ENCODE peak calls at places on chromosomes 12 and 14, in ten cellular contexts. One of them, this sample, is unnamed. For H3K9me3, the result is how much of the 10 kb centered on the place peaks cover.

GRCh38 chr12:90322006-90322405 is 613.4 kb upstream of the ATP2B1 start:
- DNase-seq in Karpas-422: no peak
- DNase-seq in fibroblast of lung: peak
- DNase-seq in mucosa of descending colon: no peak
- DNase-seq in neuronal stem cell: no peak
- DNase-seq in gastrocnemius medialis: no peak
- DNase-seq in sigmoid colon: no peak
- DNase-seq in esophagus muscularis mucosa: no peak
- DNase-seq in tibial artery: no peak
- DNase-seq in A549: no peak
- DNase-seq in this sample: no peak

GRCh38 chr12:106982229-106982628 is 4.7 kb downstream of the MTERF2 start:
- DNase-seq in sigmoid colon: no peak
- DNase-seq in neuronal stem cell: no peak
- DNase-seq in Karpas-422: no peak
- DNase-seq in A549: no peak
- DNase-seq in esophagus muscularis mucosa: no peak
- DNase-seq in fibroblast of lung: no peak
- DNase-seq in gastrocnemius medialis: no peak
- DNase-seq in tibial artery: no peak
- DNase-seq in mucosa of descending colon: no peak
- DNase-seq in this sample: no peak

GRCh38 chr14:71187633-71188356 is 280.5 kb downstream of the PCNX1 start:
- DNase-seq in sigmoid colon: no peak
- DNase-seq in mucosa of descending colon: no peak
- DNase-seq in A549: no peak
- DNase-seq in Karpas-422: no peak
- DNase-seq in tibial artery: no peak
- DNase-seq in neuronal stem cell: no peak
- DNase-seq in gastrocnemius medialis: no peak
- DNase-seq in fibroblast of lung: peak
- DNase-seq in esophagus muscularis mucosa: no peak
- DNase-seq in this sample: peak

GRCh38 chr14:76098916-76099675 is 52.6 kb upstream of the GPATCH2L start:
- DNase-seq in A549: no peak
- DNase-seq in esophagus muscularis mucosa: no peak
- DNase-seq in mucosa of descending colon: no peak
- DNase-seq in tibial artery: no peak
- DNase-seq in Karpas-422: no peak
- DNase-seq in sigmoid colon: no peak
- DNase-seq in fibroblast of lung: no peak
- DNase-seq in neuronal stem cell: no peak
- DNase-seq in gastrocnemius medialis: no peak
- DNase-seq in this sample: no peak

GRCh38 chr14:45558183-45558582 is 305.2 kb upstream of the MIS18BP1 start:
- DNase-seq in mucosa of descending colon: no peak
- DNase-seq in gastrocnemius medialis: no peak
- DNase-seq in fibroblast of lung: no peak
- DNase-seq in sigmoid colon: no peak
- DNase-seq in A549: no peak
- DNase-seq in tibial artery: no peak
- DNase-seq in Karpas-422: no peak
- DNase-seq in neuronal stem cell: no peak
- DNase-seq in esophagus muscularis mucosa: no peak
- DNase-seq in this sample: no peak

GRCh38 chr12:120625557-120626419 is 14.6 kb upstream of the CABP1 start:
- DNase-seq in neuronal stem cell: no peak
- DNase-seq in sigmoid colon: no peak
- DNase-seq in A549: peak
- DNase-seq in esophagus muscularis mucosa: no peak
- DNase-seq in tibial artery: no peak
- DNase-seq in Karpas-422: peak
- DNase-seq in fibroblast of lung: no peak
- DNase-seq in gastrocnemius medialis: no peak
- DNase-seq in mucosa of descending colon: no peak
- DNase-seq in this sample: no peak

GRCh38 chr12:71878208-71878607 is 38.6 kb downstream of the TBC1D15 start:
- DNase-seq in tibial artery: no peak
- DNase-seq in mucosa of descending colon: no peak
- DNase-seq in fibroblast of lung: no peak
- DNase-seq in sigmoid colon: no peak
- DNase-seq in neuronal stem cell: no peak
- DNase-seq in gastrocnemius medialis: no peak
- DNase-seq in esophagus muscularis mucosa: no peak
- DNase-seq in Karpas-422: no peak
- DNase-seq in A549: no peak
- DNase-seq in this sample: no peak

GRCh38 chr12:79033788-79034187 is 169.2 kb downstream of the SYT1 start:
- DNase-seq in A549: no peak
- DNase-seq in sigmoid colon: no peak
- DNase-seq in esophagus muscularis mucosa: no peak
- DNase-seq in gastrocnemius medialis: no peak
- DNase-seq in mucosa of descending colon: no peak
- DNase-seq in neuronal stem cell: no peak
- DNase-seq in fibroblast of lung: no peak
- DNase-seq in Karpas-422: no peak
- DNase-seq in tibial artery: no peak
- DNase-seq in this sample: no peak

GRCh38 chr14:95855606-95856005 is 21.0 kb upstream of the TUNAR start:
- DNase-seq in tibial artery: no peak
- DNase-seq in sigmoid colon: no peak
- DNase-seq in A549: no peak
- DNase-seq in gastrocnemius medialis: no peak
- DNase-seq in fibroblast of lung: no peak
- DNase-seq in esophagus muscularis mucosa: no peak
- DNase-seq in mucosa of descending colon: no peak
- DNase-seq in Karpas-422: no peak
- DNase-seq in neuronal stem cell: no peak
- DNase-seq in this sample: no peak

GRCh38 chr12:123398918-123399617 is 15.1 kb downstream of the KMT5A start:
- DNase-seq in esophagus muscularis mucosa: no peak
- DNase-seq in Karpas-422: no peak
- DNase-seq in neuronal stem cell: no peak
- DNase-seq in tibial artery: no peak
- DNase-seq in A549: no peak
- DNase-seq in fibroblast of lung: no peak
- DNase-seq in mucosa of descending colon: no peak
- DNase-seq in sigmoid colon: peak
- DNase-seq in gastrocnemius medialis: no peak
- DNase-seq in this sample: no peak

GRCh38 chr14:91835920-91836843 is 31.2 kb downstream of the TC2N start:
- DNase-seq in gastrocnemius medialis: peak
- DNase-seq in mucosa of descending colon: peak
- DNase-seq in esophagus muscularis mucosa: no peak
- DNase-seq in Karpas-422: no peak
- DNase-seq in A549: peak
- DNase-seq in sigmoid colon: peak
- DNase-seq in fibroblast of lung: no peak
- DNase-seq in neuronal stem cell: peak
- DNase-seq in tibial artery: peak
- DNase-seq in this sample: peak

GRCh38 chr14:91831337-91831736 is 36.0 kb downstream of the TC2N start:
- DNase-seq in fibroblast of lung: no peak
- DNase-seq in esophagus muscularis mucosa: no peak
- DNase-seq in A549: no peak
- DNase-seq in mucosa of descending colon: no peak
- DNase-seq in tibial artery: no peak
- DNase-seq in Karpas-422: no peak
- DNase-seq in gastrocnemius medialis: no peak
- DNase-seq in sigmoid colon: no peak
- DNase-seq in neuronal stem cell: no peak
- DNase-seq in this sample: no peak

GRCh38 chr14:91835197-91835919 is 32.0 kb downstream of the TC2N start:
- DNase-seq in A549: no peak
- DNase-seq in fibroblast of lung: no peak
- DNase-seq in neuronal stem cell: no peak
- DNase-seq in esophagus muscularis mucosa: no peak
- DNase-seq in Karpas-422: no peak
- DNase-seq in tibial artery: no peak
- DNase-seq in gastrocnemius medialis: no peak
- DNase-seq in sigmoid colon: no peak
- DNase-seq in mucosa of descending colon: no peak
- DNase-seq in this sample: no peak

GRCh38 chr14:91837076-91837475 is 30.3 kb downstream of the TC2N start:
- DNase-seq in fibroblast of lung: no peak
- DNase-seq in tibial artery: no peak
- DNase-seq in sigmoid colon: no peak
- DNase-seq in neuronal stem cell: no peak
- DNase-seq in Karpas-422: no peak
- DNase-seq in mucosa of descending colon: no peak
- DNase-seq in esophagus muscularis mucosa: no peak
- DNase-seq in gastrocnemius medialis: no peak
- DNase-seq in A549: no peak
- DNase-seq in this sample: no peak

GRCh38 chr14:91834571-91834970 is 32.8 kb downstream of the TC2N start:
- DNase-seq in tibial artery: no peak
- DNase-seq in mucosa of descending colon: no peak
- DNase-seq in esophagus muscularis mucosa: no peak
- DNase-seq in gastrocnemius medialis: no peak
- DNase-seq in Karpas-422: no peak
- DNase-seq in neuronal stem cell: no peak
- DNase-seq in A549: no peak
- DNase-seq in sigmoid colon: no peak
- DNase-seq in fibroblast of lung: no peak
- DNase-seq in this sample: no peak
- H3K4me3 ChIP-seq in tibial artery: no peak
- H3K4me3 ChIP-seq in mucosa of descending colon: no peak
- H3K4me3 ChIP-seq in esophagus muscularis mucosa: no peak
- H3K4me3 ChIP-seq in gastrocnemius medialis: no peak
- H3K4me3 ChIP-seq in Karpas-422: no peak
- H3K4me3 ChIP-seq in neuronal stem cell: no peak
- H3K4me3 ChIP-seq in A549: no peak
- H3K4me3 ChIP-seq in sigmoid colon: no peak
- H3K4me3 ChIP-seq in fibroblast of lung: no peak
- H3K4me3 ChIP-seq in this sample: no peak

GRCh38 chr12:132537836-132538235 is 47.9 kb downstream of the FBRSL1 start:
- DNase-seq in gastrocnemius medialis: no peak
- DNase-seq in mucosa of descending colon: no peak
- DNase-seq in esophagus muscularis mucosa: no peak
- DNase-seq in fibroblast of lung: no peak
- DNase-seq in A549: no peak
- DNase-seq in Karpas-422: no peak
- DNase-seq in tibial artery: no peak
- DNase-seq in sigmoid colon: no peak
- DNase-seq in neuronal stem cell: no peak
- DNase-seq in this sample: no peak

GRCh38 chr12:132538336-132539015 is 48.5 kb downstream of the FBRSL1 start:
- DNase-seq in fibroblast of lung: no peak
- DNase-seq in tibial artery: no peak
- DNase-seq in A549: no peak
- DNase-seq in mucosa of descending colon: no peak
- DNase-seq in gastrocnemius medialis: no peak
- DNase-seq in esophagus muscularis mucosa: no peak
- DNase-seq in neuronal stem cell: no peak
- DNase-seq in Karpas-422: no peak
- DNase-seq in sigmoid colon: no peak
- DNase-seq in this sample: no peak

GRCh38 chr12:132536102-132536876 is 46.3 kb downstream of the FBRSL1 start:
- DNase-seq in mucosa of descending colon: no peak
- DNase-seq in tibial artery: no peak
- DNase-seq in gastrocnemius medialis: no peak
- DNase-seq in sigmoid colon: no peak
- DNase-seq in fibroblast of lung: no peak
- DNase-seq in A549: no peak
- DNase-seq in neuronal stem cell: no peak
- DNase-seq in esophagus muscularis mucosa: no peak
- DNase-seq in Karpas-422: no peak
- DNase-seq in this sample: no peak

GRCh38 chr12:132535046-132535445 is 45.1 kb downstream of the FBRSL1 start:
- DNase-seq in sigmoid colon: no peak
- DNase-seq in gastrocnemius medialis: no peak
- DNase-seq in neuronal stem cell: no peak
- DNase-seq in mucosa of descending colon: no peak
- DNase-seq in esophagus muscularis mucosa: no peak
- DNase-seq in tibial artery: no peak
- DNase-seq in Karpas-422: no peak
- DNase-seq in fibroblast of lung: no peak
- DNase-seq in A549: no peak
- DNase-seq in this sample: no peak

GRCh38 chr12:132537049-132537448 is 47.1 kb downstream of the FBRSL1 start:
- DNase-seq in Karpas-422: no peak
- DNase-seq in A549: no peak
- DNase-seq in esophagus muscularis mucosa: no peak
- DNase-seq in sigmoid colon: no peak
- DNase-seq in gastrocnemius medialis: no peak
- DNase-seq in tibial artery: no peak
- DNase-seq in fibroblast of lung: no peak
- DNase-seq in mucosa of descending colon: no peak
- DNase-seq in neuronal stem cell: no peak
- DNase-seq in this sample: no peak
- H3K9me3 ChIP-seq in Karpas-422: under half
- H3K9me3 ChIP-seq in A549: under half
- H3K9me3 ChIP-seq in esophagus muscularis mucosa: under half
- H3K9me3 ChIP-seq in sigmoid colon: under half
- H3K9me3 ChIP-seq in gastrocnemius medialis: under half
- H3K9me3 ChIP-seq in tibial artery: under half
- H3K9me3 ChIP-seq in fibroblast of lung: under half
- H3K9me3 ChIP-seq in mucosa of descending colon: under half
- H3K9me3 ChIP-seq in neuronal stem cell: under half
- H3K9me3 ChIP-seq in this sample: under half

DNA sequence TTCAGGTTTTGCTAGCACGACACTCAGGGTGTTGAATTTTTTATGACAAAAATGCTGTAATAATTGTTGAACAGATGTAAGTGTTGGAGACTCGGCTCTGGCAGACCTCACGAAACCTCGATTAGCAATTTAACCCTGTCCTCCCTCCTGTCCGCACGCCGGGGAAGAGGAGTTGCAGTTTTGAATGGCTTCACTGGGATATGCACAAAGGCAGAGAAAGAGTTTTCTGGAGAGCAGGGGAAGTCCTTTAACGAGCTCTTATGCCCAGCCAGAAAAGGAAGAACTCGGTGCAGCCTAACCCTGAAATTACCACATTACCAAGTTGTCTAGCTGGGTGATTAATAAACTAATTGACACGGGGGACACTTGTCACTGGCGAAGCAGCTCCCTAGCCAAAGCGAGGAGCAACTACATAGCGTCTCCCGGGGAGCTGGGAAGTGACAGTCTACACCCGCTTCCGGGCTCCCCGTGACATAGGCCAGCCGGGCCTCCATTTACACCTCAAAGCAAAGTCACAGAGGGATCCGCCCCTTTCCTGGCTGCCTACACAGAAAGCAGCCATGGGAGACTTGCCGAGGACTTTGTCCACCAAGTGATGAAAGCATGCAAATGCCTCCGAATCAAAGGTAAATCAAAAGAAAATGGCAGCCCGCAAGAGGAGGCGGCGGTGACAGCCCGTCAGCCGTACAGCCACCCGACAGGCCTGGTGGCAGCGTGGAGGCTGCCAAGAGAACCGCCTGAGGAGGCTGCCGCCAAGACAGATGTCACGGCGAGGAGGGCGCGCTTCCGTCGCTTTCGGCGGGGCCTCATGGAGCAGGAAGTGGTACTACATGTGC is 661.3 kb downstream of the VRK1 start:
- DNase-seq in neuronal stem cell: no peak
- DNase-seq in sigmoid colon: no peak
- DNase-seq in tibial artery: peak
- DNase-seq in fibroblast of lung: no peak
- DNase-seq in A549: no peak
- DNase-seq in Karpas-422: no peak
- DNase-seq in esophagus muscularis mucosa: no peak
- DNase-seq in mucosa of descending colon: peak
- DNase-seq in gastrocnemius medialis: no peak
- DNase-seq in this sample: peak
- H3K4me3 ChIP-seq in neuronal stem cell: peak
- H3K4me3 ChIP-seq in sigmoid colon: no peak
- H3K4me3 ChIP-seq in tibial artery: peak
- H3K4me3 ChIP-seq in fibroblast of lung: no peak
- H3K4me3 ChIP-seq in A549: no peak
- H3K4me3 ChIP-seq in Karpas-422: no peak
- H3K4me3 ChIP-seq in esophagus muscularis mucosa: peak
- H3K4me3 ChIP-seq in mucosa of descending colon: no peak
- H3K4me3 ChIP-seq in gastrocnemius medialis: peak
- H3K4me3 ChIP-seq in this sample: peak

GRCh38 chr12:133156125-133156690 is 25.1 kb upstream of the ZNF268 start:
- DNase-seq in sigmoid colon: no peak
- DNase-seq in tibial artery: no peak
- DNase-seq in mucosa of descending colon: no peak
- DNase-seq in A549: peak
- DNase-seq in gastrocnemius medialis: no peak
- DNase-seq in neuronal stem cell: no peak
- DNase-seq in esophagus muscularis mucosa: no peak
- DNase-seq in fibroblast of lung: peak
- DNase-seq in Karpas-422: no peak
- DNase-seq in this sample: no peak
- H3K9me3 ChIP-seq in sigmoid colon: half or more
- H3K9me3 ChIP-seq in tibial artery: half or more
- H3K9me3 ChIP-seq in mucosa of descending colon: half or more
- H3K9me3 ChIP-seq in A549: half or more
- H3K9me3 ChIP-seq in gastrocnemius medialis: half or more
- H3K9me3 ChIP-seq in neuronal stem cell: under half
- H3K9me3 ChIP-seq in esophagus muscularis mucosa: under half
- H3K9me3 ChIP-seq in fibroblast of lung: under half
- H3K9me3 ChIP-seq in Karpas-422: half or more
- H3K9me3 ChIP-seq in this sample: under half

This sample was measured in cardiac muscle cell.